ENCODE peak calls at places on chromosomes 6 and 20, in four cellular contexts. N is K562, B is HL-60, M is GM12878. U is an unnamed sample.

GRCh38 chr20:37414636-37415035 is 68.7 kb downstream of the SRC start:
- DNase-seq in B (no peak), M (no peak), N (no peak), U (no peak)

GRCh38 chr6:20658053-20658452 is 123.8 kb downstream of the CDKAL1 start:
- DNase-seq in M (no peak), B (no peak), N (no peak), U (no peak)

GRCh38 chr6:45504947-45505346 is 127.2 kb upstream of the SUPT3H start:
- DNase-seq in N (no peak), B (no peak), M (no peak), U (no peak)

GRCh38 chr6:119446623-119447008 is 97.1 kb upstream of the MAN1A1 start:
- DNase-seq in M (no peak), B (no peak), N (no peak), U (no peak)

GRCh38 chr20:54199721-54200176 is 8.1 kb upstream of the PFDN4 start:
- DNase-seq in N (peak), B (peak), M (peak), U (peak)

GRCh38 chr20:18778993-18779392 is 34.6 kb upstream of the SCP2D1 start:
- DNase-seq in N (no peak), B (no peak), M (no peak), U (no peak)

GRCh38 chr6:30615219-30615957 is 1.7 kb downstream of the PPP1R10 start:
- DNase-seq in B (no peak), N (no peak), M (no peak), U (no peak)

GRCh38 chr6:169092375-169092774 is 161.3 kb downstream of the THBS2 start:
- DNase-seq in M (no peak), B (no peak), N (no peak), U (no peak)

GRCh38 chr6:8282380-8282779 is 153.0 kb downstream of the SLC35B3 start:
- DNase-seq in M (no peak), B (no peak), N (no peak), U (no peak)

GRCh38 chr20:33992145-33992922 is 1.4 kb upstream of the RALY start:
- DNase-seq in M (no peak), N (no peak), B (no peak), U (no peak)

GRCh38 chr6:101668496-101668895 is 275.0 kb downstream of the GRIK2 start:
- DNase-seq in M (no peak), N (no peak), B (no peak), U (no peak)

GRCh38 chr6:141552463-141552862 is 580.3 kb upstream of the GJE1 start:
- DNase-seq in B (no peak), M (peak), N (no peak), U (no peak)

GRCh38 chr6:7175463-7175862 is 67.7 kb downstream of the RREB1 start:
- DNase-seq in N (no peak), M (no peak), B (no peak), U (no peak)

GRCh38 chr6:138107078-138107751 is at the start of gene PERP:
- DNase-seq in N (peak), B (no peak), M (no peak), U (peak)

GRCh38 chr6:125986295-125986955 is at the start of gene TRMT11:
- DNase-seq in B (peak), M (peak), N (peak), U (peak)

GRCh38 chr20:63112491-63113219 is 103.3 kb downstream of the YTHDF1 start:
- DNase-seq in N (no peak), B (no peak), M (no peak), U (no peak)

GRCh38 chr6:167683028-167683862 is 143.5 kb upstream of the AFDN start:
- DNase-seq in M (no peak), B (no peak), N (no peak), U (no peak)

GRCh38 chr6:37822851-37823682 is 3.5 kb downstream of the ZFAND3 start:
- DNase-seq in N (no peak), M (no peak), B (no peak), U (no peak)

GRCh38 chr6:71419217-71419953 is 130.8 kb downstream of the OGFRL1 start:
- DNase-seq in B (no peak), N (no peak), M (no peak), U (no peak)

GRCh38 chr6:89410231-89411018 is 1.6 kb downstream of the RRAGD start:
- DNase-seq in B (no peak), M (no peak), N (no peak), U (no peak)

GRCh38 chr6:153231048-153231635 is 100.1 kb upstream of the RGS17 start:
- DNase-seq in N (peak), M (no peak), B (peak), U (no peak)

GRCh38 chr6:93581371-93581770 is 162.0 kb upstream of the EPHA7 start:
- DNase-seq in N (no peak), B (no peak), M (no peak), U (no peak)

GRCh38 chr6:36444470-36444869 is 1.7 kb downstream of the KCTD20 start:
- DNase-seq in M (no peak), N (no peak), B (no peak), U (no peak)

GRCh38 chr6:25197116-25197515 is 82.1 kb upstream of the CARMIL1 start:
- DNase-seq in N (no peak), B (no peak), M (no peak), U (no peak)

GRCh38 chr20:59776059-59776603 is 157.3 kb downstream of the SYCP2 start:
- DNase-seq in N (no peak), M (no peak), B (no peak), U (no peak)
- TF ChIP-seq SPI1 in N (no peak), M (no peak), B (no peak), U (no peak)

GRCh38 chr6:56938634-56939294 is 16.1 kb upstream of the BEND6 start:
- DNase-seq in N (no peak), M (no peak), B (no peak), U (no peak)
- TF ChIP-seq SPI1 in N (no peak), M (no peak), B (no peak), U (no peak)

GRCh38 chr20:35821807-35822242 is 50.0 kb downstream of the PHF20 start:
- DNase-seq in M (no peak), N (no peak), B (no peak), U (no peak)
- TF ChIP-seq SPI1 in M (no peak), N (no peak), B (no peak), U (no peak)

GRCh38 chr6:157941101-157941863 is 40.4 kb upstream of the SYNJ2 start:
- DNase-seq in M (no peak), N (no peak), B (no peak), U (no peak)
- TF ChIP-seq SPI1 in M (no peak), N (no peak), B (no peak), U (no peak)

U was measured in GM12891.